ENCODE peak calls at places on chromosomes 11 and 22, in ten cellular contexts. Z is GM19239, Q is AG10803, F is HEK293T, L is adrenal gland, G is heart right ventricle, A is renal cortical epithelial cell, K is posterior cingulate gyrus, N is LoVo, R is ureter. O is an unnamed sample.

GRCh38 chr22:29635734-29636357 is 32.4 kb downstream of the NF2 start:
- DNase-seq in K (no peak), R (no peak), L (no peak), Q (peak; percentile 76), Z (no peak), F (peak; percentile 70), G (no peak), A (peak; percentile 72), N (peak; percentile 44), O (no peak)

GRCh38 chr22:49132009-49132408 is 695.7 kb downstream of the BRD1 start:
- DNase-seq in G (no peak), Q (no peak), A (no peak), L (no peak), K (no peak), Z (no peak), F (no peak), N (no peak), R (no peak), O (no peak)

GRCh38 chr11:112770017-112770416 is 191.2 kb upstream of the NCAM1 start:
- DNase-seq in A (no peak), Q (no peak), R (no peak), G (no peak), K (no peak), L (no peak), N (no peak), F (no peak), Z (no peak), O (no peak)

GRCh38 chr11:80899381-80899780 is 1458.6 kb upstream of the TENM4 start:
- DNase-seq in K (no peak), G (no peak), N (peak; percentile 15), L (no peak), F (no peak), R (no peak), Q (peak; percentile 1), Z (no peak), A (no peak), O (no peak)

GRCh38 chr11:119666463-119667131 is 62.4 kb downstream of the NECTIN1 start:
- DNase-seq in Q (peak; percentile 60), F (peak; percentile 81), Z (peak; percentile 92), N (peak; percentile 59), R (peak; percentile 71), K (peak; percentile 97), G (peak; percentile 84), L (peak; percentile 72), A (peak; percentile 26), O (peak; percentile 65)

GRCh38 chr11:102467080-102467708 is 14.6 kb upstream of the TMEM123 start:
- DNase-seq in R (no peak), N (peak; percentile 59), K (no peak), Z (no peak), L (no peak), Q (no peak), G (no peak), F (no peak), A (no peak), O (no peak)

GRCh38 chr11:115452245-115452644 is 52.0 kb downstream of the CADM1 start:
- DNase-seq in Q (no peak), R (no peak), L (no peak), A (no peak), Z (no peak), K (no peak), F (no peak), N (peak; percentile 9), G (no peak), O (no peak)

GRCh38 chr11:124556828-124557227 is 13.0 kb upstream of the OR8A1 start:
- DNase-seq in A (no peak), G (no peak), F (no peak), Z (no peak), L (no peak), K (no peak), N (no peak), R (no peak), Q (no peak), O (no peak)

GRCh38 chr11:21625982-21626381 is 566.9 kb upstream of the ANO5 start:
- DNase-seq in G (no peak), F (no peak), N (no peak), K (no peak), L (peak; percentile 61), R (no peak), Q (no peak), A (peak; percentile 63), Z (no peak), O (peak; percentile 3)

GRCh38 chr11:20050551-20051333 is 109.5 kb downstream of the DBX1 start:
- DNase-seq in L (no peak), A (no peak), G (no peak), Z (no peak), F (no peak), N (no peak), R (no peak), Q (no peak), K (no peak), O (no peak)

GRCh38 chr11:94968334-94968958 is 4.9 kb downstream of the CWC15 start:
- DNase-seq in K (no peak), G (no peak), Z (no peak), F (no peak), A (peak; percentile 38), N (peak; percentile 7), R (no peak), Q (peak; percentile 78), L (no peak), O (no peak)

GRCh38 chr11:10005955-10006525 is 288.0 kb downstream of the SBF2 start:
- DNase-seq in Q (no peak), R (no peak), F (no peak), N (no peak), L (peak; percentile 20), A (no peak), G (no peak), Z (no peak), K (no peak), O (no peak)

GRCh38 chr11:75792997-75793800 is 21.8 kb upstream of the UVRAG start:
- DNase-seq in G (peak; percentile 45), R (no peak), K (no peak), F (no peak), N (no peak), A (no peak), Q (no peak), L (no peak), Z (no peak), O (no peak)

GRCh38 chr11:120178441-120179070 is 32.3 kb upstream of the OAF start:
- DNase-seq in A (no peak), G (no peak), K (peak; percentile 52), N (no peak), Z (no peak), L (no peak), R (no peak), Q (peak; percentile 37), F (no peak), O (no peak)